ENCODE peak calls at places on chromosome 20, in nine cellular contexts. L is pancreas, A is endodermal cell, J is body of pancreas, O is upper lobe of left lung, Y is HepG2, P is heart right ventricle, K is tibial nerve, W is transverse colon. N is an unnamed sample.
A peak's percentile ranks its signal among the peaks of the same experiment; 100 is the strongest.

GRCh38 chr20:64103871-64104666 is 3.3 kb downstream of the NPBWR2 start:
- DNase-seq in W (peak; percentile 3), L (no peak), K (no peak), P (no peak), A (peak; percentile 71), Y (no peak), O (no peak), J (no peak), N (no peak)

GRCh38 chr20:43916073-43916874 is 1.6 kb downstream of the TOX2 start:
- DNase-seq in J (no peak), Y (no peak), W (no peak), P (no peak), O (peak; percentile 85), K (no peak), A (peak; percentile 60), L (no peak), N (no peak)

GRCh38 chr20:15220009-15220656 is 882.7 kb upstream of the FLRT3 start:
- DNase-seq in A (no peak), L (no peak), O (no peak), W (no peak), J (no peak), Y (no peak), P (no peak), K (no peak), N (no peak)

GRCh38 chr20:10848810-10849370 is 175.1 kb upstream of the JAG1 start:
- DNase-seq in K (peak; percentile 19), J (no peak), L (no peak), O (no peak), A (no peak), W (peak; percentile 45), Y (peak; percentile 93), P (no peak), N (no peak)

GRCh38 chr20:63498950-63499332 is at the start of gene EEF1A2:
- DNase-seq in Y (no peak), O (peak; percentile 91), L (no peak), W (no peak), P (peak; percentile 77), A (peak; percentile 66), J (no peak), K (no peak), N (peak; percentile 50)

GRCh38 chr20:46808565-46808964 is 86.1 kb upstream of the EYA2 start:
- DNase-seq in W (no peak), Y (no peak), O (no peak), A (no peak), J (no peak), L (no peak), K (no peak), P (no peak), N (no peak)

GRCh38 chr20:25274891-25275812 is 27.3 kb downstream of the PYGB start:
- DNase-seq in K (no peak), W (peak; percentile 6), J (peak; percentile 10), Y (no peak), O (peak; percentile 67), L (peak; percentile 9), A (no peak), P (peak; percentile 71), N (no peak)

GRCh38 chr20:25005661-25006060 is 13.1 kb upstream of the APMAP start:
- DNase-seq in W (no peak), Y (no peak), P (no peak), A (peak; percentile 41), J (no peak), O (no peak), L (no peak), K (no peak), N (no peak)

GRCh38 chr20:17884318-17885003 is 84.1 kb downstream of the SNX5 start:
- DNase-seq in P (no peak), A (no peak), O (no peak), L (no peak), J (no peak), K (no peak), Y (no peak), W (no peak), N (no peak)

GRCh38 chr20:50027611-50028105 is 44.9 kb downstream of the SNAI1 start:
- DNase-seq in W (peak; percentile 25), L (peak; percentile 41), J (peak; percentile 34), P (peak; percentile 84), K (no peak), A (peak; percentile 49), O (peak; percentile 69), Y (no peak), N (no peak)

GRCh38 chr20:59403261-59403961 is 103.0 kb downstream of the EDN3 start:
- DNase-seq in L (peak; percentile 31), J (peak; percentile 60), P (peak; percentile 52), W (peak; percentile 62), K (peak; percentile 38), Y (no peak), A (peak; percentile 94), O (peak; percentile 93), N (peak; percentile 71)

GRCh38 chr20:695165-695866 is 19.7 kb upstream of the SCRT2 start:
- DNase-seq in L (no peak), J (no peak), P (no peak), A (no peak), Y (no peak), W (no peak), K (no peak), O (no peak), N (no peak)

GRCh38 chr20:40233401-40233800 is 455.6 kb downstream of the MAFB start:
- DNase-seq in A (no peak), J (no peak), Y (no peak), K (no peak), O (no peak), P (no peak), L (no peak), W (no peak), N (no peak)

GRCh38 chr20:13262701-13263335 is 41.7 kb downstream of the ISM1 start:
- DNase-seq in W (no peak), P (no peak), L (no peak), A (no peak), J (no peak), O (no peak), K (no peak), Y (no peak), N (no peak)

GRCh38 chr20:57131601-57132391 is 134.6 kb downstream of the BMP7 start:
- DNase-seq in P (no peak), A (no peak), L (no peak), Y (no peak), J (no peak), W (no peak), K (no peak), O (no peak), N (no peak)
- H3K27me3 ChIP-seq in P (peaks cover 6% of the 10 kb centered on the region), A (peaks cover 21% of the 10 kb centered on the region), L (no peaks in the 10 kb centered on the region), Y (peaks cover 3% of the 10 kb centered on the region), J (no peaks in the 10 kb centered on the region), W (no peaks in the 10 kb centered on the region), K (no peaks in the 10 kb centered on the region), O (no peaks in the 10 kb centered on the region), N (no peaks in the 10 kb centered on the region)

DNA sequence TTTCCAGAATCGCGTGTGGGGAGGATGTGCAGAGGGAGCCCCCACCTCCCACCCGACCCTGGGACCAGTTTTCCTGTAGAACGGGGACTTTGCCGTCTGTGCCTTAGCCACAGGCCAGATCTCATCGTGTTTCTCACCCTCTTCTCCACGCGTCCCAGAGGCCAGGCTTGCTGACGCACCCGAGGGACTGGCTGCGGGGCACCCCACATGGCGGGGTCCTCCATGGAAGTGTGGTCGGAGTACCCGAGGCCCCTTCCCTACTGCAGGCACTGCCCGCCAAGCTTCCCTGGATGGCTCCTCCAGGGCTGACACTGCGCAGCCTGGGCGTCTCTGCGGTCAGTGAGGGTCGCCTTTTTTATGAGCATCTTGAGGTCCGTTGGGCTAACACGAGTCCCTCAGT is 346.5 kb downstream of the CDH4 start:
- DNase-seq in O (no peak), Y (no peak), P (no peak), L (no peak), K (no peak), J (no peak), A (no peak), W (no peak), N (no peak)
- H3K9me3 ChIP-seq in O (peaks cover 4% of the 10 kb centered on the region), Y (peaks cover 2% of the 10 kb centered on the region), P (no peaks in the 10 kb centered on the region), L (no peaks in the 10 kb centered on the region), K (no peaks in the 10 kb centered on the region), J (no peaks in the 10 kb centered on the region), A (peaks cover 6% of the 10 kb centered on the region), W (no peaks in the 10 kb centered on the region), N (peaks cover 5% of the 10 kb centered on the region)

GRCh38 chr20:57950764-57951163 is 240.9 kb upstream of the PMEPA1 start:
- DNase-seq in K (no peak), W (no peak), Y (no peak), P (no peak), O (no peak), J (no peak), A (no peak), L (no peak), N (no peak)

GRCh38 chr20:57948177-57948955 is 238.6 kb upstream of the PMEPA1 start:
- DNase-seq in P (no peak), O (no peak), J (no peak), K (no peak), A (no peak), Y (no peak), L (no peak), W (no peak), N (no peak)

GRCh38 chr20:57946559-57947315 is 236.9 kb upstream of the PMEPA1 start:
- DNase-seq in L (no peak), K (no peak), A (no peak), W (no peak), O (no peak), Y (peak; percentile 18), P (no peak), J (no peak), N (no peak)

GRCh38 chr20:57944988-57945387 is 235.2 kb upstream of the PMEPA1 start:
- DNase-seq in O (no peak), Y (no peak), P (no peak), L (no peak), K (no peak), W (no peak), J (no peak), A (no peak), N (no peak)

GRCh38 chr20:57947421-57948176 is 237.8 kb upstream of the PMEPA1 start:
- DNase-seq in P (peak; percentile 30), J (no peak), W (no peak), Y (no peak), L (no peak), O (no peak), K (no peak), A (no peak), N (no peak)
- TF ChIP-seq CTCF in P (no peak), J (no peak), W (no peak), Y (no peak), L (no peak), O (no peak), K (no peak), A (no peak), N (no peak)

GRCh38 chr20:4559906-4560305 is 161.8 kb upstream of the PRND start:
- DNase-seq in W (no peak), J (no peak), Y (no peak), L (no peak), O (no peak), P (no peak), A (no peak), K (no peak), N (no peak)

GRCh38 chr20:4554346-4554745 is 167.4 kb upstream of the PRND start:
- DNase-seq in K (no peak), Y (no peak), J (no peak), P (no peak), W (no peak), A (no peak), O (no peak), L (no peak), N (no peak)

GRCh38 chr20:4559106-4559505 is 162.6 kb upstream of the PRND start:
- DNase-seq in O (no peak), P (no peak), J (no peak), A (no peak), W (no peak), Y (no peak), K (no peak), L (no peak), N (no peak)

GRCh38 chr20:4555188-4555893 is 166.4 kb upstream of the PRND start:
- DNase-seq in A (no peak), K (no peak), P (no peak), J (no peak), L (no peak), Y (no peak), O (no peak), W (no peak), N (no peak)

GRCh38 chr20:4556781-4557180 is 164.9 kb upstream of the PRND start:
- DNase-seq in K (no peak), O (no peak), A (no peak), L (no peak), W (no peak), P (no peak), Y (no peak), J (no peak), N (no peak)
- H3K27me3 ChIP-seq in K (no peaks in the 10 kb centered on the region), O (no peaks in the 10 kb centered on the region), A (no peaks in the 10 kb centered on the region), L (no peaks in the 10 kb centered on the region), W (no peaks in the 10 kb centered on the region), P (no peaks in the 10 kb centered on the region), Y (no peaks in the 10 kb centered on the region), J (no peaks in the 10 kb centered on the region), N (peaks cover 40% of the 10 kb centered on the region)

N was measured in CD4-positive, alpha-beta T cell.